ENCODE peak calls at places on chromosomes 13 and 19, in six cellular contexts. One of them, this sample, is unnamed.

GRCh38 chr19:40407714-40408600 is 5.2 kb downstream of the PRX start:
- DNase-seq in stomach: no peak
- DNase-seq in Karpas-422: no peak
- DNase-seq in epithelial cell of prostate: no peak
- DNase-seq in aorta: no peak
- DNase-seq in mesendoderm: no peak
- DNase-seq in this sample: no peak

GRCh38 chr13:32713397-32713796 is 127.1 kb downstream of the PDS5B start:
- DNase-seq in stomach: no peak
- DNase-seq in Karpas-422: no peak
- DNase-seq in epithelial cell of prostate: no peak
- DNase-seq in aorta: no peak
- DNase-seq in mesendoderm: no peak
- DNase-seq in this sample: no peak

GRCh38 chr19:40807147-40808020 is 8.4 kb downstream of the EGLN2 start:
- DNase-seq in stomach: no peak
- DNase-seq in Karpas-422: no peak
- DNase-seq in epithelial cell of prostate: no peak
- DNase-seq in aorta: no peak
- DNase-seq in mesendoderm: peak
- DNase-seq in this sample: no peak

GRCh38 chr13:53336441-53337160 is 308.0 kb downstream of the OLFM4 start:
- DNase-seq in stomach: no peak
- DNase-seq in Karpas-422: no peak
- DNase-seq in epithelial cell of prostate: no peak
- DNase-seq in aorta: no peak
- DNase-seq in mesendoderm: no peak
- DNase-seq in this sample: no peak

GRCh38 chr19:30449673-30450072 is 77.5 kb downstream of the ZNF536 start:
- DNase-seq in stomach: no peak
- DNase-seq in Karpas-422: no peak
- DNase-seq in epithelial cell of prostate: no peak
- DNase-seq in aorta: no peak
- DNase-seq in mesendoderm: peak
- DNase-seq in this sample: no peak

GRCh38 chr13:113922412-113923118 is 51.3 kb downstream of the C13orf46 start:
- DNase-seq in stomach: peak
- DNase-seq in Karpas-422: no peak
- DNase-seq in epithelial cell of prostate: no peak
- DNase-seq in aorta: no peak
- DNase-seq in mesendoderm: no peak
- DNase-seq in this sample: no peak

GRCh38 chr13:92896842-92897241 is 329.8 kb upstream of the GPC6 start:
- DNase-seq in stomach: no peak
- DNase-seq in Karpas-422: peak
- DNase-seq in epithelial cell of prostate: no peak
- DNase-seq in aorta: no peak
- DNase-seq in mesendoderm: peak
- DNase-seq in this sample: no peak

GRCh38 chr19:45772130-45772880 is 3.3 kb upstream of the SIX5 start:
- DNase-seq in stomach: peak
- DNase-seq in Karpas-422: no peak
- DNase-seq in epithelial cell of prostate: no peak
- DNase-seq in aorta: no peak
- DNase-seq in mesendoderm: no peak
- DNase-seq in this sample: no peak

GRCh38 chr19:53333466-53334449 is at the start of gene ZNF845:
- DNase-seq in stomach: peak
- DNase-seq in Karpas-422: peak
- DNase-seq in epithelial cell of prostate: peak
- DNase-seq in aorta: peak
- DNase-seq in mesendoderm: peak
- DNase-seq in this sample: peak

GRCh38 chr19:46410205-46411087 is 2.9 kb downstream of the CCDC8 start:
- DNase-seq in stomach: no peak
- DNase-seq in Karpas-422: no peak
- DNase-seq in epithelial cell of prostate: no peak
- DNase-seq in aorta: no peak
- DNase-seq in mesendoderm: no peak
- DNase-seq in this sample: no peak

GRCh38 chr19:45670670-45671453 is 2.8 kb downstream of the GIPR start:
- DNase-seq in stomach: peak
- DNase-seq in Karpas-422: peak
- DNase-seq in epithelial cell of prostate: no peak
- DNase-seq in aorta: peak
- DNase-seq in mesendoderm: peak
- DNase-seq in this sample: peak

GRCh38 chr19:46218160-46218559 is 11.4 kb upstream of the IGFL1 start:
- DNase-seq in stomach: no peak
- DNase-seq in Karpas-422: peak
- DNase-seq in epithelial cell of prostate: no peak
- DNase-seq in aorta: no peak
- DNase-seq in mesendoderm: peak
- DNase-seq in this sample: no peak

GRCh38 chr13:106919638-106920037 is 351.7 kb upstream of the ARGLU1 start:
- DNase-seq in stomach: no peak
- DNase-seq in Karpas-422: no peak
- DNase-seq in epithelial cell of prostate: no peak
- DNase-seq in aorta: peak
- DNase-seq in mesendoderm: no peak
- DNase-seq in this sample: no peak

GRCh38 chr13:98143601-98144500 is 957 bp downstream of the FARP1 start:
- DNase-seq in stomach: no peak
- DNase-seq in Karpas-422: no peak
- DNase-seq in epithelial cell of prostate: no peak
- DNase-seq in aorta: no peak
- DNase-seq in mesendoderm: peak
- DNase-seq in this sample: no peak

GRCh38 chr19:5364674-5365073 is 24.1 kb upstream of the PTPRS start:
- DNase-seq in stomach: no peak
- DNase-seq in Karpas-422: no peak
- DNase-seq in epithelial cell of prostate: no peak
- DNase-seq in aorta: no peak
- DNase-seq in mesendoderm: peak
- DNase-seq in this sample: no peak

GRCh38 chr13:102682727-102683126 is 12.1 kb downstream of the METTL21C start:
- DNase-seq in stomach: no peak
- DNase-seq in Karpas-422: no peak
- DNase-seq in epithelial cell of prostate: no peak
- DNase-seq in aorta: no peak
- DNase-seq in mesendoderm: no peak
- DNase-seq in this sample: no peak
- H3K27ac ChIP-seq in stomach: no peak
- H3K27ac ChIP-seq in Karpas-422: no peak
- H3K27ac ChIP-seq in epithelial cell of prostate: no peak
- H3K27ac ChIP-seq in aorta: no peak
- H3K27ac ChIP-seq in mesendoderm: no peak
- H3K27ac ChIP-seq in this sample: no peak

GRCh38 chr19:6866646-6867255 is 20.6 kb upstream of the ADGRE1 start:
- DNase-seq in stomach: no peak
- DNase-seq in Karpas-422: no peak
- DNase-seq in epithelial cell of prostate: no peak
- DNase-seq in aorta: no peak
- DNase-seq in mesendoderm: no peak
- DNase-seq in this sample: no peak

GRCh38 chr19:6868341-6868740 is 19.0 kb upstream of the ADGRE1 start:
- DNase-seq in stomach: no peak
- DNase-seq in Karpas-422: no peak
- DNase-seq in epithelial cell of prostate: no peak
- DNase-seq in aorta: peak
- DNase-seq in mesendoderm: no peak
- DNase-seq in this sample: no peak

GRCh38 chr19:6861683-6862286 is 25.6 kb upstream of the ADGRE1 start:
- DNase-seq in stomach: no peak
- DNase-seq in Karpas-422: no peak
- DNase-seq in epithelial cell of prostate: no peak
- DNase-seq in aorta: no peak
- DNase-seq in mesendoderm: peak
- DNase-seq in this sample: no peak

GRCh38 chr19:6865849-6866248 is 21.5 kb upstream of the ADGRE1 start:
- DNase-seq in stomach: no peak
- DNase-seq in Karpas-422: no peak
- DNase-seq in epithelial cell of prostate: no peak
- DNase-seq in aorta: no peak
- DNase-seq in mesendoderm: peak
- DNase-seq in this sample: no peak

GRCh38 chr19:6862673-6863078 is 24.7 kb upstream of the ADGRE1 start:
- DNase-seq in stomach: peak
- DNase-seq in Karpas-422: peak
- DNase-seq in epithelial cell of prostate: peak
- DNase-seq in aorta: peak
- DNase-seq in mesendoderm: peak
- DNase-seq in this sample: peak
- H3K27ac ChIP-seq in stomach: no peak
- H3K27ac ChIP-seq in Karpas-422: no peak
- H3K27ac ChIP-seq in epithelial cell of prostate: peak
- H3K27ac ChIP-seq in aorta: no peak
- H3K27ac ChIP-seq in mesendoderm: no peak
- H3K27ac ChIP-seq in this sample: no peak

GRCh38 chr19:49016067-49016839 is 638 bp downstream of the LHB start:
- DNase-seq in stomach: no peak
- DNase-seq in Karpas-422: no peak
- DNase-seq in epithelial cell of prostate: no peak
- DNase-seq in aorta: no peak
- DNase-seq in mesendoderm: no peak
- DNase-seq in this sample: no peak
- H3K27ac ChIP-seq in stomach: no peak
- H3K27ac ChIP-seq in Karpas-422: no peak
- H3K27ac ChIP-seq in epithelial cell of prostate: no peak
- H3K27ac ChIP-seq in aorta: no peak
- H3K27ac ChIP-seq in mesendoderm: no peak
- H3K27ac ChIP-seq in this sample: no peak

GRCh38 chr19:38273499-38273898 is 9.1 kb downstream of the SPINT2 start:
- DNase-seq in stomach: peak
- DNase-seq in Karpas-422: no peak
- DNase-seq in epithelial cell of prostate: no peak
- DNase-seq in aorta: no peak
- DNase-seq in mesendoderm: no peak
- DNase-seq in this sample: no peak
- H3K27ac ChIP-seq in stomach: peak
- H3K27ac ChIP-seq in Karpas-422: no peak
- H3K27ac ChIP-seq in epithelial cell of prostate: no peak
- H3K27ac ChIP-seq in aorta: no peak
- H3K27ac ChIP-seq in mesendoderm: no peak
- H3K27ac ChIP-seq in this sample: no peak

GRCh38 chr19:13398182-13398581 is 108.1 kb downstream of the CACNA1A start:
- DNase-seq in stomach: no peak
- DNase-seq in Karpas-422: no peak
- DNase-seq in epithelial cell of prostate: no peak
- DNase-seq in aorta: no peak
- DNase-seq in mesendoderm: no peak
- DNase-seq in this sample: no peak

GRCh38 chr19:13401388-13401787 is 104.9 kb downstream of the CACNA1A start:
- DNase-seq in stomach: no peak
- DNase-seq in Karpas-422: peak
- DNase-seq in epithelial cell of prostate: no peak
- DNase-seq in aorta: no peak
- DNase-seq in mesendoderm: peak
- DNase-seq in this sample: no peak

GRCh38 chr19:13399746-13400145 is 106.5 kb downstream of the CACNA1A start:
- DNase-seq in stomach: no peak
- DNase-seq in Karpas-422: no peak
- DNase-seq in epithelial cell of prostate: no peak
- DNase-seq in aorta: no peak
- DNase-seq in mesendoderm: no peak
- DNase-seq in this sample: no peak

GRCh38 chr19:13400296-13400695 is 106.0 kb downstream of the CACNA1A start:
- DNase-seq in stomach: no peak
- DNase-seq in Karpas-422: no peak
- DNase-seq in epithelial cell of prostate: no peak
- DNase-seq in aorta: no peak
- DNase-seq in mesendoderm: no peak
- DNase-seq in this sample: no peak

GRCh38 chr19:13398780-13399726 is 107.2 kb downstream of the CACNA1A start:
- DNase-seq in stomach: no peak
- DNase-seq in Karpas-422: no peak
- DNase-seq in epithelial cell of prostate: peak
- DNase-seq in aorta: no peak
- DNase-seq in mesendoderm: no peak
- DNase-seq in this sample: no peak
- H3K27ac ChIP-seq in stomach: no peak
- H3K27ac ChIP-seq in Karpas-422: no peak
- H3K27ac ChIP-seq in epithelial cell of prostate: peak
- H3K27ac ChIP-seq in aorta: no peak
- H3K27ac ChIP-seq in mesendoderm: no peak
- H3K27ac ChIP-seq in this sample: peak

GRCh38 chr19:633068-633785 is at the start of gene POLRMT:
- DNase-seq in stomach: peak
- DNase-seq in Karpas-422: peak
- DNase-seq in epithelial cell of prostate: peak
- DNase-seq in aorta: peak
- DNase-seq in mesendoderm: peak
- DNase-seq in this sample: peak
- H3K27ac ChIP-seq in stomach: peak
- H3K27ac ChIP-seq in Karpas-422: peak
- H3K27ac ChIP-seq in epithelial cell of prostate: peak
- H3K27ac ChIP-seq in aorta: no peak
- H3K27ac ChIP-seq in mesendoderm: no peak
- H3K27ac ChIP-seq in this sample: peak

DNA sequence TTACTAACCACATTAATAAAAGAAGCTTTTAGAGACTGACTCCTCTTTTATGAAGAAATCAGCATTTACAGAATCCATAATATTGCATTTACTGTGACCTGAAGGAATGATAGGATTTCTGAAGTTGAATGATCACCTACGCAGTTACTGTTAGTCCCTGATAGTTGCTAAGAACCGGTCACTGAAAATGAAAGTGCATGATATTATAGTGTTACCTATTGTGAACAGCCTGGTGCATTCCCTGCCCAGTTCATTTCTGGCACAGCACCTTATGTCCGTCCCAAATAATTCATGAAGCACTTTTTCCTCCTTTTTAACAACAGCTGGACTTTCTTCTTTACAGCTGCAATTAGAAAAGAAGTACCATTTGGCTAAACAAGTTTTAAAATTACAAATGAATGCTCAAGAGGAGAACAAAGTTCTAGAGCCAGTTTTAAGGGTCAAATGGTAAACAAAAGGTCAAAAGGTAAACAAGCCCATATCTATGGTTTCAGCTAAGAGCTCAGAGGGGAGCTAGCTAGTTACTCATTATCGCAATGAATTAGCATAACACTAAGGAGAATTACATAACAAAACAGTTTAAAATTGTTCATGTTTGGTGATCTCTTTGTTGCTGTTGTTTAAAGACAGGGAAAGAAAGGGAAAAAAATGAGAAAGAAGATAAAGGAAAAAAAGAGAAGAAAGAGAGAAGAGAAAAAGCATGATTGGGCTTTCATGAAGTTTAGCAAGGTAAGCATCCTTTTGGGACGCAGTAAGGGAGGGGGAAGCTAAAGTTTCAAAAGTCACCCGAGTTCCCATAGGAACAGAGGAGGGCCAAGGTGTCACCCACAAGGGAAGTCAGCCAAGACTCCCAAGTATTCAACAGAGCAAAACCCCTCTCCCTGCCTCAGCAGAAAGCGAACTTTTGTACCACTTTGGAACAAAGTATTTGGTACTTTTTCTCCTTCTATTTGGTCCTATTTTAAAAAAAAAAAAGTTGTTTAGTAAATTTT is 50.2 kb downstream of the FLT3 start:
- DNase-seq in stomach: no peak
- DNase-seq in Karpas-422: no peak
- DNase-seq in epithelial cell of prostate: no peak
- DNase-seq in aorta: no peak
- DNase-seq in mesendoderm: peak
- DNase-seq in this sample: no peak
- H3K27ac ChIP-seq in stomach: no peak
- H3K27ac ChIP-seq in Karpas-422: no peak
- H3K27ac ChIP-seq in epithelial cell of prostate: no peak
- H3K27ac ChIP-seq in aorta: no peak
- H3K27ac ChIP-seq in mesendoderm: no peak
- H3K27ac ChIP-seq in this sample: no peak

GRCh38 chr13:40600145-40600751 is 66.2 kb downstream of the FOXO1 start:
- DNase-seq in stomach: no peak
- DNase-seq in Karpas-422: no peak
- DNase-seq in epithelial cell of prostate: no peak
- DNase-seq in aorta: no peak
- DNase-seq in mesendoderm: no peak
- DNase-seq in this sample: no peak
- H3K27ac ChIP-seq in stomach: no peak
- H3K27ac ChIP-seq in Karpas-422: peak
- H3K27ac ChIP-seq in epithelial cell of prostate: no peak
- H3K27ac ChIP-seq in aorta: no peak
- H3K27ac ChIP-seq in mesendoderm: no peak
- H3K27ac ChIP-seq in this sample: no peak

This sample was measured in dorsolateral prefrontal cortex.